ENCODE peak calls at places on chromosome 14, in six cellular contexts. A is iris pigment epithelial cell; Q is SHP77 treated with DMSO at 0.1 percent for 48 hours; C is epithelial cell of prostate; K is CD4-positive, alpha-beta T cell; R is dermis microvascular lymphatic vessel endothelial cell. Z is an unnamed sample.

GRCh38 chr14:23513466-23514008 is 38.0 kb downstream of the ZFHX2 start:
- DNase-seq in Q (no peak), C (no peak), K (no peak), A (no peak), R (no peak), Z (no peak)

GRCh38 chr14:103897075-103897947 is 30.9 kb upstream of the TDRD9 start:
- DNase-seq in Q (no peak), C (no peak), A (no peak), R (no peak), K (no peak), Z (no peak)

GRCh38 chr14:105495101-105495989 is 4.3 kb downstream of the TEDC1 start:
- DNase-seq in R (no peak), C (no peak), A (no peak), Q (no peak), K (no peak), Z (no peak)

GRCh38 chr14:82075566-82075965 is 541.9 kb upstream of the SEL1L start:
- DNase-seq in C (peak), A (peak), R (peak), K (no peak), Q (no peak), Z (no peak)

GRCh38 chr14:104383931-104384775 is 195.4 kb upstream of the C14orf180 start:
- DNase-seq in K (no peak), A (no peak), R (no peak), C (no peak), Q (no peak), Z (no peak)

GRCh38 chr14:61042220-61042619 is 61.2 kb downstream of the SLC38A6 start:
- DNase-seq in K (no peak), R (no peak), C (no peak), Q (no peak), A (no peak), Z (no peak)

GRCh38 chr14:91509878-91510170 is 286 bp downstream of the PPP4R3A start:
- DNase-seq in Q (no peak), C (no peak), A (no peak), R (no peak), K (no peak), Z (no peak)

GRCh38 chr14:101820283-101820798 is 58.8 kb downstream of the PPP2R5C start:
- DNase-seq in A (no peak), C (no peak), R (no peak), Q (no peak), K (no peak), Z (no peak)

GRCh38 chr14:77041837-77042557 is 13.5 kb upstream of the IRF2BPL start:
- DNase-seq in C (no peak), R (peak), Q (peak), A (peak), K (no peak), Z (no peak)

GRCh38 chr14:100025111-100025510 is 40.1 kb upstream of the EVL start:
- DNase-seq in C (no peak), R (no peak), K (peak), Q (no peak), A (peak), Z (peak)

GRCh38 chr14:95685978-95686922 is at the start of gene TCL1B:
- DNase-seq in R (no peak), A (no peak), C (no peak), K (no peak), Q (no peak), Z (no peak)

GRCh38 chr14:59588136-59588535 is 11.5 kb upstream of the CCDC175 start:
- DNase-seq in K (no peak), Q (no peak), A (peak), C (no peak), R (no peak), Z (no peak)

GRCh38 chr14:24171422-24172260 is at the start of gene REC8:
- DNase-seq in Q (peak), C (no peak), R (no peak), K (peak), A (peak), Z (peak)

GRCh38 chr14:68655961-68656360 is 136.9 kb downstream of the ZFP36L1 start:
- DNase-seq in A (no peak), Q (no peak), K (no peak), C (no peak), R (no peak), Z (no peak)

GRCh38 chr14:80973918-80974317 is 18.5 kb downstream of the TSHR start:
- DNase-seq in K (no peak), A (no peak), C (no peak), Q (no peak), R (no peak), Z (no peak)

GRCh38 chr14:90458536-90458935 is 61.7 kb downstream of the CALM1 start:
- DNase-seq in C (peak), A (no peak), R (no peak), K (no peak), Q (no peak), Z (no peak)

GRCh38 chr14:65110525-65110924 is 8.2 kb upstream of the MAX start:
- DNase-seq in C (no peak), A (no peak), Q (no peak), K (no peak), R (no peak), Z (no peak)

GRCh38 chr14:96588410-96589249 is 86.4 kb downstream of the PAPOLA start:
- DNase-seq in A (no peak), R (no peak), C (no peak), K (no peak), Q (no peak), Z (no peak)

GRCh38 chr14:92539875-92540274 is 26.3 kb downstream of the RIN3 start:
- DNase-seq in Q (no peak), R (peak), A (no peak), C (no peak), K (no peak), Z (no peak)

GRCh38 chr14:61347771-61348443 is 26.5 kb downstream of the PRKCH start:
- DNase-seq in A (no peak), Q (no peak), K (no peak), R (no peak), C (no peak), Z (no peak)

GRCh38 chr14:27199272-27199671 is 601.4 kb upstream of the NOVA1 start:
- DNase-seq in A (no peak), K (no peak), R (no peak), Q (no peak), C (no peak), Z (no peak)

GRCh38 chr14:30444451-30444850 is 114.5 kb upstream of the G2E3 start:
- DNase-seq in Q (no peak), A (no peak), C (no peak), K (no peak), R (no peak), Z (no peak)

GRCh38 chr14:95784137-95784536 is 70.2 kb upstream of the TCL1A start:
- DNase-seq in A (peak), R (peak), Q (no peak), K (no peak), C (no peak), Z (no peak)

GRCh38 chr14:24198845-24199524 is 3.7 kb upstream of the TM9SF1 start:
- DNase-seq in K (no peak), R (no peak), C (no peak), Q (no peak), A (no peak), Z (no peak)

GRCh38 chr14:36723551-36723950 is 61.9 kb downstream of the PAX9 start:
- DNase-seq in K (no peak), A (no peak), Q (no peak), R (no peak), C (no peak), Z (no peak)

GRCh38 chr14:23494223-23494622 is 24.7 kb downstream of the NGDN start:
- DNase-seq in C (no peak), K (no peak), Q (no peak), R (no peak), A (peak), Z (no peak)

GRCh38 chr14:69288001-69288771 is 28.2 kb downstream of the GALNT16 start:
- DNase-seq in A (peak), C (no peak), K (no peak), Q (no peak), R (peak), Z (no peak)

GRCh38 chr14:28012629-28013415 is 753.8 kb upstream of the FOXG1 start:
- DNase-seq in Q (no peak), A (no peak), K (no peak), C (no peak), R (no peak), Z (no peak)

GRCh38 chr14:77485901-77486678 is 12.5 kb downstream of the ISM2 start:
- DNase-seq in R (no peak), K (no peak), A (peak), C (peak), Q (no peak), Z (no peak)

GRCh38 chr14:79157369-79157768 is 987.2 kb downstream of the NRXN3 start:
- DNase-seq in C (no peak), R (no peak), K (no peak), A (no peak), Q (no peak), Z (no peak)

GRCh38 chr14:100701314-100701713 is 25.4 kb upstream of the DLK1 start:
- DNase-seq in C (no peak), R (no peak), Q (no peak), K (no peak), A (no peak), Z (no peak)

GRCh38 chr14:70188292-70188607 is 501 bp downstream of the SLC8A3 start:
- DNase-seq in K (no peak), Q (no peak), R (no peak), A (peak), C (no peak), Z (no peak)

GRCh38 chr14:31127690-31128089 is 79.9 kb downstream of the HECTD1 start:
- DNase-seq in R (no peak), C (no peak), A (peak), K (no peak), Q (no peak), Z (no peak)

GRCh38 chr14:64990291-64990690 is 3.6 kb downstream of the FNTB start:
- DNase-seq in C (no peak), Q (no peak), A (no peak), R (no peak), K (no peak), Z (no peak)

GRCh38 chr14:51097287-51097686 is 2.4 kb upstream of the TRIM9 start:
- DNase-seq in K (no peak), Q (no peak), C (no peak), A (no peak), R (no peak), Z (no peak)

GRCh38 chr14:62126885-62127478 is 364.8 kb downstream of the SNAPC1 start:
- DNase-seq in K (no peak), A (peak), R (peak), C (no peak), Q (peak), Z (peak)

GRCh38 chr14:65528069-65528468 is 115.5 kb downstream of the FUT8 start:
- DNase-seq in K (no peak), Q (no peak), A (no peak), C (no peak), R (no peak), Z (no peak)

GRCh38 chr14:102182190-102182589 is 42.5 kb downstream of the WDR20 start:
- DNase-seq in R (peak), Q (no peak), K (no peak), C (no peak), A (peak), Z (no peak)

Z was measured in naive thymus-derived CD8-positive, alpha-beta T cell.